ENCODE peak calls at places on chromosomes 3 and 15, in seven cellular contexts. I is IMR-90; U is HCT116; V is dorsolateral prefrontal cortex; N is adrenal gland; B is H9; H is CD4-positive, alpha-beta T cell. G is an unnamed sample.

GRCh38 chr3:181948286-181948685 is 236.6 kb downstream of the SOX2 start:
- DNase-seq in I (no peak), U (no peak), V (no peak), N (no peak), B (no peak), H (no peak), G (no peak)

GRCh38 chr3:81502251-81502650 is 259.2 kb downstream of the GBE1 start:
- DNase-seq in I (no peak), U (no peak), V (no peak), N (no peak), B (no peak), H (no peak), G (peak; percentile 25)

GRCh38 chr15:29860872-29861271 is 38.6 kb upstream of the TJP1 start:
- DNase-seq in I (peak; percentile 37), U (no peak), V (no peak), N (no peak), B (no peak), H (no peak), G (no peak)

GRCh38 chr3:37992271-37993066 is 1.9 kb downstream of the VILL start:
- DNase-seq in I (no peak), U (no peak), V (no peak), N (no peak), B (no peak), H (no peak), G (no peak)

GRCh38 chr15:49063402-49064280 is 17.4 kb upstream of the SECISBP2L start:
- DNase-seq in I (no peak), U (no peak), V (no peak), N (no peak), B (peak; percentile 34), H (no peak), G (no peak)

GRCh38 chr3:54517424-54517823 is 395.1 kb downstream of the CACNA2D3 start:
- DNase-seq in I (no peak), U (no peak), V (no peak), N (no peak), B (no peak), H (no peak), G (no peak)

GRCh38 chr3:127857270-127857801 is 35.0 kb upstream of the MGLL start:
- DNase-seq in I (peak; percentile 11), U (no peak), V (no peak), N (no peak), B (no peak), H (no peak), G (no peak)

GRCh38 chr3:112378989-112379692 is 46.2 kb downstream of the CD200 start:
- DNase-seq in I (peak; percentile 92), U (no peak), V (no peak), N (no peak), B (no peak), H (no peak), G (no peak)

GRCh38 chr3:61417352-61417751 is 144.0 kb upstream of the PTPRG start:
- DNase-seq in I (no peak), U (no peak), V (no peak), N (no peak), B (no peak), H (no peak), G (peak; percentile 67)

GRCh38 chr3:111484666-111485065 is 57.3 kb upstream of the CD96 start:
- DNase-seq in I (peak; percentile 62), U (peak; percentile 8), V (no peak), N (no peak), B (no peak), H (no peak), G (no peak)

GRCh38 chr3:45224824-45225464 is 1.1 kb downstream of the TMEM158 start:
- DNase-seq in I (peak; percentile 78), U (no peak), V (peak; percentile 74), N (peak; percentile 85), B (peak; percentile 82), H (no peak), G (peak; percentile 82)

GRCh38 chr3:185737740-185738680 is 86.8 kb downstream of the IGF2BP2 start:
- DNase-seq in I (no peak), U (no peak), V (no peak), N (no peak), B (no peak), H (no peak), G (no peak)

GRCh38 chr3:189058071-189058470 is 113.7 kb upstream of the TPRG1 start:
- DNase-seq in I (no peak), U (no peak), V (no peak), N (no peak), B (no peak), H (no peak), G (no peak)

GRCh38 chr3:14242490-14243311 is 64.1 kb downstream of the LSM3 start:
- DNase-seq in I (no peak), U (no peak), V (no peak), N (no peak), B (no peak), H (no peak), G (no peak)

GRCh38 chr3:187104956-187105355 is 34.3 kb downstream of the RPL39L start:
- DNase-seq in I (no peak), U (no peak), V (no peak), N (no peak), B (no peak), H (no peak), G (peak; percentile 83)

GRCh38 chr3:187551419-187551818 is 118.8 kb downstream of the SST start:
- DNase-seq in I (peak; percentile 6), U (no peak), V (no peak), N (no peak), B (no peak), H (no peak), G (no peak)

GRCh38 chr3:172256101-172256687 is 192.1 kb downstream of the GHSR start:
- DNase-seq in I (peak; percentile 54), U (no peak), V (no peak), N (peak; percentile 81), B (no peak), H (no peak), G (no peak)

GRCh38 chr3:151766454-151766853 is 32.7 kb downstream of the AADACL2 start:
- DNase-seq in I (peak; percentile 22), U (peak; percentile 60), V (no peak), N (peak; percentile 27), B (no peak), H (no peak), G (no peak)

GRCh38 chr15:39433351-39433750 is 147.5 kb upstream of the THBS1 start:
- DNase-seq in I (no peak), U (no peak), V (no peak), N (peak; percentile 32), B (no peak), H (no peak), G (no peak)

GRCh38 chr3:159892801-159893200 is 95.8 kb upstream of the IL12A start:
- DNase-seq in I (no peak), U (no peak), V (no peak), N (no peak), B (no peak), H (no peak), G (no peak)

DNA sequence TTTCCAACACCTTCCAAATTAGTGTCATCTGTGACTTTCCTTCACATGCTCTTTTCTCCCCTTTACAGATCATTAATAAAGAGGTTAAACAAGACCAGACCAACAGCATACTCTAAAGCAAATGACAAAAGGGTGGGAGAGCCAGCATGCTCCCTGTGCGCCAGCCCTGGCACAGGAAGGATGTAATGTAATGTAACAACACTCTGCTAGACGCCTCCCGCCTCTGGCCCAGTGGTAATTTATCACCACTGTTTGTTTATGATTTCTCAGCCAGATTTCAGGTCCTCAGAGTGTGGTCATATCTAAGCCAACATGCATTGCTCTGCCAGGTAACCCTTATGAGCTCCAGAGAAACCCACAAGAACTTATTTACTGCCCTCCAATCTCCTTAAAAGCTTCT is 189.5 kb upstream of the WNT5A start:
- DNase-seq in I (no peak), U (no peak), V (no peak), N (no peak), B (no peak), H (no peak), G (no peak)
- TF ChIP-seq CTCF in I (no peak), U (no peak), V (no peak), N (no peak), B (no peak), H (no peak), G (no peak)

DNA sequence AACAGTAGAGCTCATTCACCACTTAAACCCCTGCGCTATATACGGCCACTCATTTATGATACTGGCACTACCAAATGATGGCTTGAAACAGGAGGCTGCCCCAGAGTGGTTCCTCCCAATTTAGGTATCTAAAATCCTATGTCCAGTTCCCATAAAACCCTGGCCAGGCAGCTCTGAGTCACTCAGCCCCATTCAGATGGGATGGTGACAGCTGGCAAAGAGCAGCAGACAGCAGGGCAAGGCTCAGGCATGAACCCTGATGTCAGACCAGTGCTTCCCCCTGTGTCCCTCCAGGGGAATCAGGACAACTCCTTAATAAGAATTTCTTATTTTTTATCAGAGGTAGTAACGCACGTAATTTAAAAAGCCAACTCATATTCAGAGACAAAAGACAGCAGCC is 77.2 kb upstream of the RNU6-1 start:
- DNase-seq in I (no peak), U (no peak), V (no peak), N (peak; percentile 24), B (no peak), H (no peak), G (no peak)
- H3K27ac ChIP-seq in I (no peak overlapping the region), U (no peak overlapping the region), V (no peak overlapping the region), N (no peak overlapping the region), B (no peak overlapping the region), H (no peak overlapping the region), G (no peak overlapping the region)

GRCh38 chr3:22671848-22672247 is 531.3 kb upstream of the UBE2E2 start:
- DNase-seq in I (no peak), U (no peak), V (no peak), N (no peak), B (no peak), H (no peak), G (no peak)
- TF ChIP-seq CTCF in I (no peak), U (no peak), V (no peak), N (no peak), B (no peak), H (no peak), G (no peak)

GRCh38 chr15:76310470-76311070 is 699 bp downstream of the ETFA start:
- DNase-seq in I (no peak), U (no peak), V (no peak), N (peak; percentile 32), B (no peak), H (no peak), G (peak; percentile 54)

GRCh38 chr15:76311071-76311956 is at the start of gene ETFA:
- DNase-seq in I (peak; percentile 92), U (peak; percentile 87), V (peak; percentile 95), N (peak; percentile 98), B (peak; percentile 97), H (peak; percentile 67), G (peak; percentile 98)

GRCh38 chr15:76313731-76314130 is 2.5 kb upstream of the ETFA start:
- DNase-seq in I (no peak), U (no peak), V (no peak), N (no peak), B (no peak), H (no peak), G (no peak)

GRCh38 chr15:76312540-76313174 is 1.4 kb upstream of the ETFA start:
- DNase-seq in I (peak; percentile 33), U (no peak), V (no peak), N (no peak), B (no peak), H (no peak), G (no peak)

GRCh38 chr15:76309561-76310330 is 1.5 kb downstream of the ETFA start:
- DNase-seq in I (no peak), U (no peak), V (no peak), N (no peak), B (no peak), H (no peak), G (peak; percentile 46)
- H3K27ac ChIP-seq in I (no peak overlapping the region), U (no peak overlapping the region), V (no peak overlapping the region), N (peak overlapping the region; percentile 93), B (no peak overlapping the region), H (no peak overlapping the region), G (no peak overlapping the region)

G was measured in cardiac muscle cell.